ENCODE peak calls at places on chromosome 18, in four cellular contexts. M, E, R and L are unnamed samples.

GRCh38 chr18:58161659-58162058 is 117.6 kb downstream of the NEDD4L start:
- DNase-seq in M (peak; percentile 72), E (no peak), R (no peak), L (peak; percentile 57)

GRCh38 chr18:35027206-35027605 is 14.0 kb upstream of the MAPRE2 start:
- DNase-seq in M (no peak), E (no peak), R (no peak), L (no peak)

GRCh38 chr18:76565238-76566173 is 70.5 kb upstream of the ZNF516 start:
- DNase-seq in M (peak; percentile 27), E (no peak), R (peak; percentile 48), L (no peak)

GRCh38 chr18:9595197-9595596 is 19.2 kb downstream of the PPP4R1 start:
- DNase-seq in M (no peak), E (no peak), R (no peak), L (no peak)

GRCh38 chr18:62717059-62717849 is 1.9 kb downstream of the PHLPP1 start:
- DNase-seq in M (peak; percentile 32), E (no peak), R (no peak), L (peak; percentile 34)

GRCh38 chr18:3985664-3986063 is 469.4 kb downstream of the DLGAP1 start:
- DNase-seq in M (no peak), E (no peak), R (no peak), L (no peak)

GRCh38 chr18:79511671-79512301 is 116.1 kb downstream of the NFATC1 start:
- DNase-seq in M (no peak), E (no peak), R (peak; percentile 53), L (no peak)

GRCh38 chr18:49019446-49020045 is 68.8 kb upstream of the SMAD7 start:
- DNase-seq in M (no peak), E (peak; percentile 9), R (no peak), L (no peak)

GRCh38 chr18:24204904-24205303 is 66.0 kb downstream of the CABYR start:
- DNase-seq in M (no peak), E (no peak), R (no peak), L (no peak)

GRCh38 chr18:46283895-46284295 is 179.7 kb downstream of the HAUS1 start:
- DNase-seq in M (no peak), E (no peak), R (no peak), L (no peak)

GRCh38 chr18:49650426-49650891 is 88.6 kb downstream of the LIPG start:
- DNase-seq in M (no peak), E (no peak), R (no peak), L (no peak)

GRCh38 chr18:55351980-55352714 is 235.8 kb downstream of the TCF4 start:
- DNase-seq in M (no peak), E (no peak), R (no peak), L (no peak)

GRCh38 chr18:6595666-6596065 is 133.8 kb upstream of the ARHGAP28 start:
- DNase-seq in M (no peak), E (no peak), R (no peak), L (no peak)

GRCh38 chr18:44937985-44938384 is 257.3 kb downstream of the SETBP1 start:
- DNase-seq in M (no peak), E (no peak), R (no peak), L (no peak)

GRCh38 chr18:56574827-56575226 is 63.6 kb downstream of the TXNL1 start:
- DNase-seq in M (peak; percentile 16), E (no peak), R (no peak), L (no peak)

GRCh38 chr18:61546598-61546997 is 213.4 kb downstream of the CDH20 start:
- DNase-seq in M (no peak), E (no peak), R (no peak), L (peak; percentile 7)

GRCh38 chr18:79942786-79943607 is 8.5 kb downstream of the SLC66A2 start:
- DNase-seq in M (peak; percentile 16), E (no peak), R (no peak), L (no peak)

GRCh38 chr18:34370704-34371405 is 146.1 kb upstream of the NOL4 start:
- DNase-seq in M (no peak), E (no peak), R (no peak), L (no peak)

DNA sequence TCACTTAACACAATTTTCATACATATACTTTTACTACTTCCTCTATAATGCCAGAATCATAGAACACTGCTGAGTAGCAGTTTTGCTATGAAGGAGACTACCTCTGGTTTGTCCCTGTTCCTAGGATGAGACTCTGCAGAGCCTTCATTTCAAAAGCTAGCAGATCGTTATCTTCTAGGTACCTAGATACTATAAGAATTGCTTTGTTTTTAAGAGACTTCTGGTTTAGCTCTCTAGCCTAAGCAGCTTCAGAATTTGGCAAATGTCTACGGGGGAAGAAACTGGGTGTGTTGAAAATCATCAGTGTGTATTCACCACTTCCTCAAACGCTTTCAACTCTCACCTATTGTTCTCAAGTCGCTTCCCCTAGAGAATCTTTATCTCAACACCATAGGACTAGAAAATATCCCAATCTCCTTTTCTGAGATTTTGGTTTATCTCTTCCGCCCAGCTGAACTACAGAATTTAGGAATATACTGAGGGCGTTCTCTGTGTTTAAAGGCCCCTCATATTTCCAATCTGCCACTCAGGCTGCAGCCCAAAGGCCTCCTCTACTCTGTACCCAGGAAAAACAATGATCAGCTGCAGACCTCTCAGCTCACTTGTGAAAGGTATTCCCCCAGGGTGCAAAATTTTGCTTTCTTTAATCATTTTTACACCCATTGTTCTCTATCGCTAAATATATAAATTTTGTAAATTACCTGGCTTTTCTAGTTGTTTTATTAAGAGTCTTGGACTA is 28.7 kb downstream of the SMAD2 start:
- DNase-seq in M (peak; percentile 48), E (peak; percentile 61), R (no peak), L (no peak)
- H3K4me2 ChIP-seq in M (no peak overlapping the region), E (peak overlapping the region; percentile 86), R (peak overlapping the region; percentile 22), L (no peak overlapping the region)

GRCh38 chr18:63844254-63844653 is 43.3 kb upstream of the SERPINB2 start:
- DNase-seq in M (peak; percentile 4), E (no peak), R (no peak), L (peak; percentile 31)

GRCh38 chr18:63850636-63851035 is 36.9 kb upstream of the SERPINB2 start:
- DNase-seq in M (no peak), E (no peak), R (no peak), L (no peak)

GRCh38 chr18:63848159-63848558 is 39.3 kb upstream of the SERPINB2 start:
- DNase-seq in M (peak; percentile 23), E (no peak), R (no peak), L (peak; percentile 66)

DNA sequence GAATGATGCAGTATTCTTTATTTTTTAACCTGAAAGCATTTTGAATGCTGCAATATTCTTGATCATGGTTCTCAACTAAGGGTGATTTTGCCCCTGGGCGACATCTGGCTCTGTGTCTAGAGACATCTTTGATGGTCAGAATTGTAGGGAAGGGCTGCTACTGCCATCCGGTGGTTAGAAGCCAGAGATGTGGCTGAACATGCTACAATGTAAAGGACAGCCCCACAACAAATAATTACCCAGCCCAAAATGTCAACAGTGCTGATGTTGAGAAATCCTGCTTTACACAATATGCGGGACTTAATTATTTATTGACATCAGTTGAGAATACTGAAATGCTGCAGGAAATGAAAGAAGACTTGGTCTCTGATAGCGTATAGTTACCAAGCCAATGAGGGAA is 37.5 kb upstream of the SERPINB2 start:
- DNase-seq in M (no peak), E (no peak), R (no peak), L (peak; percentile 32)
- TF ChIP-seq EGR1 in M (no peak), E (no peak), R (no peak), L (no peak)

GRCh38 chr18:68431922-68432198 is 283.0 kb downstream of the TMX3 start:
- DNase-seq in M (no peak), E (no peak), R (no peak), L (no peak)
- H3K4me2 ChIP-seq in M (no peak overlapping the region), E (no peak overlapping the region), R (no peak overlapping the region), L (no peak overlapping the region)

DNA sequence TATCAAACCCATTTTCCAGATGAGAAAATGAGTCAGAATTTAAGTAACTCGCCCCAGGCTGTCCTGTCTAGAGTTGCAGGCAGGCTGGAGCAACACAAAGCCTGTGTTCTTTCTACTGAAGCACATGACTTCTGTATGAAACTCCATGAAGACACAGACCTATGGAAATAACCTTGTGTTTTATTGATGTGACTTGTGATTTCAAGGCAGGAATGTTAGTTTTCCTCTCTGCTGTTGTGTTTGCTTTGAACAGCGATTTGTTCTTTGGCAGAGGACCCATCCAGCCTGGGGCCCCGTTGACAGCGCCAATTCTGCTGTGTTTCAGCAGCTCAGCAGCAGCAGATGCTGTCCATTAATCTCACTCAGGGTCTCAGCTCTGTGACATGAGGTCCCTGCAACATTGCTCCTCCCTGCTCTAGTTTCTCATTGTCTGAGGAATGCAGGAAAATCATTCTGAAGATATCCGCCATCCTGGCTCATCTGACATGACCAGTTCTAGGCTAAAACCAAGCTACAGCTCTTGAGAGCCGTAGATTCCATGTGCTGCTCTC is 344.3 kb upstream of the RAB12 start:
- DNase-seq in M (no peak), E (no peak), R (no peak), L (no peak)
- TF ChIP-seq EGR1 in M (no peak), E (no peak), R (no peak), L (no peak)

GRCh38 chr18:70709124-70709523 is 420.3 kb downstream of the SOCS6 start:
- DNase-seq in M (no peak), E (no peak), R (no peak), L (no peak)

GRCh38 chr18:70705831-70706416 is 417.1 kb downstream of the SOCS6 start:
- DNase-seq in M (no peak), E (no peak), R (no peak), L (no peak)

DNA sequence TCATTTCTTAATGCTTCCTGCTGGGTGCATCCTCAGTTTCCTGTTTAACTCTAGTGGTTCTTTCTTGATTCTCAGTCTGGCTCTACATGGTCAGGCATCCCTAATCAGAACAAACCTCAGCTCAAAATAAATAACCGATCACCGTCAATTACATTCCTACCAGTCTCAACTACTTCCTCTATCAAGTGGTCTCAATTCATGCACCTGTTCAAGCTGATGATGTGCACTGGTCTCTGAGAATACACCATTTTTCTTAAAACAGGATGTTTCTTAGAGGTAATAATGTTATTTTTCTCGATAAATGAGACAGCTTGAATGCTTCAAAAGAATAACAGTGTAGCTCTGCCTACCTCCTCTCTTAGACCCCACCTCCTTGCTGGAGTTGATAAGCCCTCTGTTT is 420.9 kb downstream of the SOCS6 start:
- DNase-seq in M (no peak), E (no peak), R (no peak), L (no peak)
- H3K4me2 ChIP-seq in M (no peak overlapping the region), E (no peak overlapping the region), R (no peak overlapping the region), L (no peak overlapping the region)

GRCh38 chr18:63763831-63764600 is 11.2 kb upstream of the SERPINB7 start:
- DNase-seq in M (no peak), E (no peak), R (no peak), L (no peak)

GRCh38 chr18:63758616-63759015 is 16.6 kb upstream of the SERPINB7 start:
- DNase-seq in M (no peak), E (no peak), R (no peak), L (no peak)

GRCh38 chr18:63757541-63757940 is 17.7 kb upstream of the SERPINB7 start:
- DNase-seq in M (no peak), E (no peak), R (no peak), L (no peak)

GRCh38 chr18:63765837-63766236 is 9.4 kb upstream of the SERPINB7 start:
- DNase-seq in M (no peak), E (no peak), R (no peak), L (no peak)

GRCh38 chr18:63762518-63762917 is 12.7 kb upstream of the SERPINB7 start:
- DNase-seq in M (no peak), E (no peak), R (no peak), L (no peak)
- TF ChIP-seq EGR1 in M (no peak), E (no peak), R (no peak), L (no peak)

DNA sequence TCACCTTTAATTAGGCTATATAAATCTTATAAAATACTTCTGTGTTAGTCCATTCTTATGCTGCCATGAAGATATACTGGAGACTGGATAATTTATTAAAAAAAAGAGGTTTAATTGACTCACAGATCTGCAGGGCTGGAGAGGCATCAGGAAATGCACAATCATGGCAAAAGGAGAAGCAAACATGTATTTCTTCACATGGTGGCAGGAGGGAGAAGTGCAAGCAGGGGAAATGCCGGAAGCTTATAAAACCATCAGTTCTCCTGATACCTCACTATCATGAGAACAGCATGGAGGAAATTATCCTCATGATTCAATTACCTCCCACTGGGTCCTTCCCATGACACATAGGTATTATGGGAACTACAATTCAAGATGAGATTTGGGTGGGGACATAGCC is 504.4 kb downstream of the RIT2 start:
- DNase-seq in M (no peak), E (no peak), R (no peak), L (no peak)
- H3K4me2 ChIP-seq in M (no peak overlapping the region), E (no peak overlapping the region), R (no peak overlapping the region), L (no peak overlapping the region)